ENCODE peak calls at places on chromosomes 12 and 14, in five cellular contexts. One of them, this sample, is unnamed.
A peak's percentile ranks its signal among the peaks of the same experiment; 100 is the strongest.

GRCh38 chr14:91350813-91351507 is 66.7 kb downstream of the CCDC88C start:
- DNase-seq in endothelial cell of umbilical vein: no peak
- DNase-seq in HepG2: no peak
- DNase-seq in GM12878: peak; percentile 91
- DNase-seq in A549: no peak
- DNase-seq in this sample: peak; percentile 18

GRCh38 chr14:58912799-58913432 is 275.2 kb downstream of the DACT1 start:
- DNase-seq in GM12878: no peak
- DNase-seq in A549: no peak
- DNase-seq in endothelial cell of umbilical vein: no peak
- DNase-seq in HepG2: no peak
- DNase-seq in this sample: no peak

GRCh38 chr14:32201816-32202467 is at the start of gene RNU6-7:
- DNase-seq in A549: no peak
- DNase-seq in endothelial cell of umbilical vein: no peak
- DNase-seq in HepG2: peak; percentile 61
- DNase-seq in GM12878: no peak
- DNase-seq in this sample: peak; percentile 42

GRCh38 chr12:94970560-94970959 is 32.9 kb downstream of the NDUFA12 start:
- DNase-seq in GM12878: no peak
- DNase-seq in A549: no peak
- DNase-seq in endothelial cell of umbilical vein: no peak
- DNase-seq in HepG2: no peak
- DNase-seq in this sample: no peak

GRCh38 chr12:68349083-68349700 is 17.0 kb upstream of the MDM1 start:
- DNase-seq in A549: no peak
- DNase-seq in HepG2: no peak
- DNase-seq in endothelial cell of umbilical vein: no peak
- DNase-seq in GM12878: no peak
- DNase-seq in this sample: no peak

GRCh38 chr14:77707724-77708408 is at the start of the genes ALKBH1 and SLIRP:
- DNase-seq in endothelial cell of umbilical vein: peak; percentile 85
- DNase-seq in A549: peak; percentile 91
- DNase-seq in GM12878: peak; percentile 26
- DNase-seq in HepG2: peak; percentile 81
- DNase-seq in this sample: peak; percentile 87

GRCh38 chr12:24760606-24761378 is 188.1 kb downstream of the BCAT1 start:
- DNase-seq in HepG2: no peak
- DNase-seq in A549: no peak
- DNase-seq in endothelial cell of umbilical vein: no peak
- DNase-seq in GM12878: no peak
- DNase-seq in this sample: no peak

GRCh38 chr12:7612851-7613250 is 52.9 kb downstream of the APOBEC1 start:
- DNase-seq in GM12878: no peak
- DNase-seq in endothelial cell of umbilical vein: no peak
- DNase-seq in A549: no peak
- DNase-seq in HepG2: no peak
- DNase-seq in this sample: no peak

GRCh38 chr12:22228022-22228875 is 106.3 kb downstream of the ST8SIA1 start:
- DNase-seq in endothelial cell of umbilical vein: no peak
- DNase-seq in GM12878: no peak
- DNase-seq in HepG2: no peak
- DNase-seq in A549: no peak
- DNase-seq in this sample: no peak

GRCh38 chr14:77276295-77276935 is 5.4 kb upstream of the NGB start:
- DNase-seq in endothelial cell of umbilical vein: no peak
- DNase-seq in A549: no peak
- DNase-seq in GM12878: no peak
- DNase-seq in HepG2: no peak
- DNase-seq in this sample: no peak

GRCh38 chr12:22083167-22083566 is 37.1 kb downstream of the CMAS start:
- DNase-seq in endothelial cell of umbilical vein: peak; percentile 56
- DNase-seq in GM12878: no peak
- DNase-seq in A549: no peak
- DNase-seq in HepG2: peak; percentile 16
- DNase-seq in this sample: peak; percentile 59

GRCh38 chr12:52651726-52652261 is at the start of gene KRT2:
- DNase-seq in endothelial cell of umbilical vein: no peak
- DNase-seq in GM12878: no peak
- DNase-seq in A549: no peak
- DNase-seq in HepG2: no peak
- DNase-seq in this sample: no peak

GRCh38 chr14:90676859-90677258 is 139.4 kb downstream of the TTC7B start:
- DNase-seq in HepG2: no peak
- DNase-seq in A549: no peak
- DNase-seq in GM12878: no peak
- DNase-seq in endothelial cell of umbilical vein: peak; percentile 9
- DNase-seq in this sample: no peak

GRCh38 chr14:24441485-24441884 is 1.1 kb downstream of the SDR39U1 start:
- DNase-seq in GM12878: no peak
- DNase-seq in A549: no peak
- DNase-seq in HepG2: no peak
- DNase-seq in endothelial cell of umbilical vein: no peak
- DNase-seq in this sample: no peak

GRCh38 chr14:61437383-61437782 is 116.0 kb downstream of the PRKCH start:
- DNase-seq in endothelial cell of umbilical vein: no peak
- DNase-seq in GM12878: no peak
- DNase-seq in A549: no peak
- DNase-seq in HepG2: no peak
- DNase-seq in this sample: no peak

GRCh38 chr12:95518976-95519375 is 32.3 kb downstream of the USP44 start:
- DNase-seq in GM12878: no peak
- DNase-seq in HepG2: no peak
- DNase-seq in endothelial cell of umbilical vein: no peak
- DNase-seq in A549: no peak
- DNase-seq in this sample: no peak

GRCh38 chr12:47741340-47741703 is 16.0 kb upstream of the ENDOU start:
- DNase-seq in endothelial cell of umbilical vein: peak; percentile 43
- DNase-seq in HepG2: no peak
- DNase-seq in GM12878: no peak
- DNase-seq in A549: no peak
- DNase-seq in this sample: peak; percentile 65

GRCh38 chr14:100294213-100294962 is 11.9 kb downstream of the SLC25A29 start:
- DNase-seq in endothelial cell of umbilical vein: no peak
- DNase-seq in HepG2: no peak
- DNase-seq in GM12878: peak; percentile 23
- DNase-seq in A549: no peak
- DNase-seq in this sample: no peak

GRCh38 chr14:65461730-65462129 is 49.2 kb downstream of the FUT8 start:
- DNase-seq in endothelial cell of umbilical vein: peak; percentile 54
- DNase-seq in HepG2: no peak
- DNase-seq in A549: no peak
- DNase-seq in GM12878: peak; percentile 41
- DNase-seq in this sample: peak; percentile 43

GRCh38 chr12:41932470-41932991 is 212.1 kb downstream of the GXYLT1 start:
- DNase-seq in A549: no peak
- DNase-seq in HepG2: no peak
- DNase-seq in endothelial cell of umbilical vein: peak; percentile 90
- DNase-seq in GM12878: no peak
- DNase-seq in this sample: peak; percentile 94

GRCh38 chr14:52005625-52006024 is 16.3 kb downstream of the RTRAF start:
- DNase-seq in HepG2: no peak
- DNase-seq in A549: no peak
- DNase-seq in endothelial cell of umbilical vein: no peak
- DNase-seq in GM12878: no peak
- DNase-seq in this sample: no peak

GRCh38 chr12:15856097-15856982 is 25.8 kb upstream of the STRAP start:
- DNase-seq in endothelial cell of umbilical vein: peak; percentile 82
- DNase-seq in GM12878: peak; percentile 40
- DNase-seq in HepG2: peak; percentile 63
- DNase-seq in A549: peak; percentile 31
- DNase-seq in this sample: peak; percentile 67

GRCh38 chr14:74508844-74509428 is 15.4 kb downstream of the ISCA2 start:
- DNase-seq in endothelial cell of umbilical vein: no peak
- DNase-seq in GM12878: no peak
- DNase-seq in HepG2: no peak
- DNase-seq in A549: no peak
- DNase-seq in this sample: no peak

GRCh38 chr14:59688224-59689170 is 111.9 kb upstream of the CCDC175 start:
- DNase-seq in HepG2: peak; percentile 20
- DNase-seq in A549: peak; percentile 15
- DNase-seq in endothelial cell of umbilical vein: peak; percentile 44
- DNase-seq in GM12878: no peak
- DNase-seq in this sample: peak; percentile 62

GRCh38 chr14:71142375-71143038 is 235.2 kb downstream of the PCNX1 start:
- DNase-seq in A549: no peak
- DNase-seq in HepG2: no peak
- DNase-seq in endothelial cell of umbilical vein: peak; percentile 27
- DNase-seq in GM12878: peak; percentile 63
- DNase-seq in this sample: peak; percentile 95

GRCh38 chr12:68065687-68066086 is 76.4 kb downstream of the IFNG-AS1 start:
- DNase-seq in A549: no peak
- DNase-seq in HepG2: no peak
- DNase-seq in GM12878: no peak
- DNase-seq in endothelial cell of umbilical vein: no peak
- DNase-seq in this sample: no peak

GRCh38 chr12:23929906-23930305 is 19.6 kb downstream of the SOX5 start:
- DNase-seq in A549: no peak
- DNase-seq in endothelial cell of umbilical vein: no peak
- DNase-seq in GM12878: no peak
- DNase-seq in HepG2: no peak
- DNase-seq in this sample: no peak

GRCh38 chr12:109743076-109743910 is 29.7 kb downstream of the FAM222A start:
- DNase-seq in GM12878: no peak
- DNase-seq in A549: no peak
- DNase-seq in HepG2: no peak
- DNase-seq in endothelial cell of umbilical vein: no peak
- DNase-seq in this sample: no peak

GRCh38 chr12:70154087-70154486 is 89.1 kb upstream of the CNOT2 start:
- DNase-seq in GM12878: no peak
- DNase-seq in HepG2: no peak
- DNase-seq in endothelial cell of umbilical vein: no peak
- DNase-seq in A549: no peak
- DNase-seq in this sample: no peak

GRCh38 chr12:119328111-119328510 is 6.4 kb upstream of the CCDC60 start:
- DNase-seq in endothelial cell of umbilical vein: no peak
- DNase-seq in HepG2: peak; percentile 6
- DNase-seq in GM12878: no peak
- DNase-seq in A549: peak; percentile 12
- DNase-seq in this sample: peak; percentile 40

GRCh38 chr12:115798309-115798917 is 479.1 kb downstream of the MED13L start:
- DNase-seq in HepG2: no peak
- DNase-seq in GM12878: no peak
- DNase-seq in A549: no peak
- DNase-seq in endothelial cell of umbilical vein: no peak
- DNase-seq in this sample: no peak

DNA sequence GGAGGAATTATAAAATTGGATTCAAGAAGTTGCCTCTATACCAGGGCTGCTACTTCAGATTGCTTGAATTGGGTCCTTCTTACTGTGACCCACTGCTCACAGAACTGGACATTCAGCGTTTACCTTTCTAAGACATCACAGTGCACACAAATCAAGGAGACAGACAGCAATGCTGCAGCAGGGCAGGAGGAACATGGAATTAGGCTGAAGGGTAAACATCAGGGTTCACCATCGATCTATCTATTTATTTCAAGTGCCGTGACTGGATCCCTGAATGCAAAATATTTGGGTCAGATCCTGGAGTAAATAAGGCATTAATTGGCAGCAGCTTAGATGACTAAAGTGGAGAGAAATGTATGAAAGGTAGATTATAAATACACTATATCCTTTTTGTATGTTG is 76.9 kb upstream of the HMGA2 start:
- DNase-seq in GM12878: no peak
- DNase-seq in endothelial cell of umbilical vein: no peak
- DNase-seq in HepG2: no peak
- DNase-seq in A549: no peak
- DNase-seq in this sample: no peak
- TF ChIP-seq MAX in GM12878: no peak
- TF ChIP-seq MAX in endothelial cell of umbilical vein: no peak
- TF ChIP-seq MAX in HepG2: no peak
- TF ChIP-seq MAX in A549: no peak
- TF ChIP-seq MAX in this sample: no peak

DNA sequence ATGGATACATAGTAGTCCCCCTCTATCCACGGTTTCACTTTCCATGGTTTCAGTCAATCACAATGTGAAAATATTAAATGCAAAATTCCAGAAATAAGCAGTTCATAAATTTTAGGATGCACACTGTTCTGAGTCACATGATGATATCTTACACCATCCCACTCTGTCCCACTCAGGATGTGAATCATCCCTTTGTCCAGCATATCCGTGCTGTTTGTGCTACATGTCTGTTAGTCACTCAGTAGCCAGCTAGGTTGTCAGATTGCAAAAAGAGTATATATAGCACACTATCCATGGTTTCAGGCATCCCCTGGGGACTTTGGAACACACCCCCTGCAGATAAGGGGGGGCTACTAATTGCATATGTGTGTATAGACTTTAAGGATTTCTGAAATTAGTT is 8.1 kb upstream of the NAA30 start:
- DNase-seq in endothelial cell of umbilical vein: peak; percentile 81
- DNase-seq in A549: no peak
- DNase-seq in HepG2: peak; percentile 42
- DNase-seq in GM12878: no peak
- DNase-seq in this sample: no peak
- H3K4me3 ChIP-seq in endothelial cell of umbilical vein: no peak overlapping the region
- H3K4me3 ChIP-seq in A549: no peak overlapping the region
- H3K4me3 ChIP-seq in HepG2: no peak overlapping the region
- H3K4me3 ChIP-seq in GM12878: no peak overlapping the region
- H3K4me3 ChIP-seq in this sample: no peak overlapping the region

GRCh38 chr12:9843416-9843815 is 16.1 kb downstream of the KLRF1 start:
- DNase-seq in GM12878: no peak
- DNase-seq in A549: no peak
- DNase-seq in HepG2: no peak
- DNase-seq in endothelial cell of umbilical vein: no peak
- DNase-seq in this sample: no peak

GRCh38 chr12:9851927-9852326 is 17.2 kb downstream of the CLEC2B start:
- DNase-seq in A549: no peak
- DNase-seq in HepG2: no peak
- DNase-seq in endothelial cell of umbilical vein: no peak
- DNase-seq in GM12878: no peak
- DNase-seq in this sample: no peak

GRCh38 chr12:9851050-9851449 is 18.1 kb downstream of the CLEC2B start:
- DNase-seq in endothelial cell of umbilical vein: no peak
- DNase-seq in A549: no peak
- DNase-seq in HepG2: no peak
- DNase-seq in GM12878: no peak
- DNase-seq in this sample: peak; percentile 26

DNA sequence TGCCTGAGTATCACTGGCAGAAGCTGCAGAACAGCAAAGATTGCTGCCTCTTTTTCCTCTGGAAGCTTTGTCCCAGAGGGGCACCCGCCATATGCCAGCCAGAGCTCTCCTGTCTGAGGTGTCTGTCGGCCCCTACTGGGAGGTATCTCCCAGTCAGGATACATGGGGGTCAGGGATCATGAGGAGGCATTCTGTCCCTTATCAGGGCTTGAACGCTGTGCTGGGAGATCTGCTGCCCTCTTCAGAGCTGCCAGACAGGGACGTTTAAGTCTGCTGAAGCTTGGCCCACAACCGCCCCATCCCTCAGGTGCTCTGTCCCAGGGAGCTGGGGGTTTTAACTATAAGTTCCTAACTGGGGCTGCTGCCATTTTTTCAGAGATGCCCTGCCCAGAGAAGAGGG is 20.3 kb downstream of the CLEC2B start:
- DNase-seq in A549: no peak
- DNase-seq in GM12878: no peak
- DNase-seq in endothelial cell of umbilical vein: no peak
- DNase-seq in HepG2: no peak
- DNase-seq in this sample: no peak
- TF ChIP-seq MYC in A549: no peak
- TF ChIP-seq MYC in GM12878: no peak
- TF ChIP-seq MYC in endothelial cell of umbilical vein: no peak
- TF ChIP-seq MYC in HepG2: no peak
- TF ChIP-seq MYC in this sample: no peak

GRCh38 chr12:3316776-3317480 is 174.1 kb upstream of the PRMT8 start:
- DNase-seq in GM12878: no peak
- DNase-seq in A549: no peak
- DNase-seq in endothelial cell of umbilical vein: no peak
- DNase-seq in HepG2: no peak
- DNase-seq in this sample: no peak
- TF ChIP-seq MAX in GM12878: no peak
- TF ChIP-seq MAX in A549: no peak
- TF ChIP-seq MAX in endothelial cell of umbilical vein: no peak
- TF ChIP-seq MAX in HepG2: no peak
- TF ChIP-seq MAX in this sample: no peak